ENCODE peak calls at places on chromosomes 12 and 14, in five cellular contexts. S is mucosa of descending colon, Q is HL-60, B is HFFc6, G is endothelial cell. K is an unnamed sample.

GRCh38 chr12:18496156-18496555 is 234.8 kb downstream of the PIK3C2G start:
- DNase-seq in S (peak), Q (no peak), B (no peak), G (no peak), K (peak)

GRCh38 chr12:124369901-124370378 is 75.0 kb downstream of the RFLNA start:
- DNase-seq in S (no peak), Q (no peak), B (no peak), G (no peak), K (no peak)

GRCh38 chr14:78131616-78132015 is 38.6 kb upstream of the NRXN3 start:
- DNase-seq in S (no peak), Q (no peak), B (no peak), G (no peak), K (no peak)

GRCh38 chr12:123289911-123290310 is 18.3 kb upstream of the CDK2AP1 start:
- DNase-seq in S (no peak), Q (no peak), B (no peak), G (no peak), K (no peak)

GRCh38 chr12:47820631-47821345 is 1.1 kb upstream of the HDAC7 start:
- DNase-seq in S (peak), Q (peak), B (peak), G (peak), K (peak)

GRCh38 chr12:93317227-93317626 is 60.5 kb upstream of the NUDT4 start:
- DNase-seq in S (peak), Q (no peak), B (no peak), G (no peak), K (no peak)

GRCh38 chr12:93453633-93454032 is 11.9 kb upstream of the UBE2N start:
- DNase-seq in S (no peak), Q (no peak), B (peak), G (no peak), K (peak)

GRCh38 chr12:17017402-17017801 is 411.4 kb upstream of the LMO3 start:
- DNase-seq in S (no peak), Q (no peak), B (no peak), G (no peak), K (no peak)

GRCh38 chr12:11765421-11765816 is 115.9 kb downstream of the ETV6 start:
- DNase-seq in S (no peak), Q (no peak), B (no peak), G (no peak), K (peak)

GRCh38 chr14:73741876-73742519 is 27.8 kb upstream of the PNMA1 start:
- DNase-seq in S (peak), Q (peak), B (no peak), G (no peak), K (no peak)

GRCh38 chr14:89504602-89505320 is 87.7 kb upstream of the FOXN3 start:
- DNase-seq in S (no peak), Q (peak), B (peak), G (no peak), K (peak)

GRCh38 chr12:28890664-28891063 is 258.4 kb upstream of the FAR2 start:
- DNase-seq in S (no peak), Q (no peak), B (no peak), G (no peak), K (no peak)
- TF ChIP-seq CTCF in S (no peak), Q (no peak), B (no peak), G (no peak), K (no peak)

GRCh38 chr12:50082644-50083043 is 2.5 kb upstream of the SMARCD1 start:
- DNase-seq in S (peak), Q (no peak), B (no peak), G (no peak), K (no peak)
- TF ChIP-seq CTCF in S (no peak), Q (no peak), B (no peak), G (no peak), K (no peak)

GRCh38 chr12:85644508-85644907 is 191.7 kb downstream of the RASSF9 start:
- DNase-seq in S (no peak), Q (no peak), B (no peak), G (no peak), K (no peak)

GRCh38 chr12:85639834-85640233 is 196.4 kb downstream of the RASSF9 start:
- DNase-seq in S (no peak), Q (no peak), B (no peak), G (no peak), K (no peak)

GRCh38 chr12:85642288-85642687 is 193.9 kb downstream of the RASSF9 start:
- DNase-seq in S (no peak), Q (no peak), B (no peak), G (no peak), K (no peak)

GRCh38 chr12:85641796-85642195 is 194.4 kb downstream of the RASSF9 start:
- DNase-seq in S (no peak), Q (no peak), B (no peak), G (no peak), K (peak)

GRCh38 chr12:85642810-85643209 is 193.4 kb downstream of the RASSF9 start:
- DNase-seq in S (peak), Q (no peak), B (peak), G (no peak), K (peak)
- TF ChIP-seq CTCF in S (no peak), Q (no peak), B (peak), G (no peak), K (peak)

GRCh38 chr14:99118046-99118721 is 153.8 kb downstream of the BCL11B start:
- DNase-seq in S (no peak), Q (no peak), B (no peak), G (no peak), K (no peak)
- TF ChIP-seq CTCF in S (no peak), Q (no peak), B (no peak), G (no peak), K (no peak)

GRCh38 chr12:92123780-92124707 is 21.6 kb downstream of the BTG1 start:
- DNase-seq in S (no peak), Q (peak), B (no peak), G (no peak), K (no peak)
- TF ChIP-seq CTCF in S (no peak), Q (no peak), B (no peak), G (no peak), K (no peak)

GRCh38 chr14:104226421-104227385 is 88.3 kb downstream of the KIF26A start:
- DNase-seq in S (no peak), Q (no peak), B (no peak), G (no peak), K (no peak)

GRCh38 chr14:104223810-104224515 is 85.6 kb downstream of the KIF26A start:
- DNase-seq in S (no peak), Q (no peak), B (no peak), G (no peak), K (no peak)

GRCh38 chr14:104222396-104223036 is 84.1 kb downstream of the KIF26A start:
- DNase-seq in S (no peak), Q (no peak), B (no peak), G (no peak), K (no peak)

GRCh38 chr14:104223101-104223809 is 84.9 kb downstream of the KIF26A start:
- DNase-seq in S (peak), Q (no peak), B (no peak), G (peak), K (no peak)

DNA sequence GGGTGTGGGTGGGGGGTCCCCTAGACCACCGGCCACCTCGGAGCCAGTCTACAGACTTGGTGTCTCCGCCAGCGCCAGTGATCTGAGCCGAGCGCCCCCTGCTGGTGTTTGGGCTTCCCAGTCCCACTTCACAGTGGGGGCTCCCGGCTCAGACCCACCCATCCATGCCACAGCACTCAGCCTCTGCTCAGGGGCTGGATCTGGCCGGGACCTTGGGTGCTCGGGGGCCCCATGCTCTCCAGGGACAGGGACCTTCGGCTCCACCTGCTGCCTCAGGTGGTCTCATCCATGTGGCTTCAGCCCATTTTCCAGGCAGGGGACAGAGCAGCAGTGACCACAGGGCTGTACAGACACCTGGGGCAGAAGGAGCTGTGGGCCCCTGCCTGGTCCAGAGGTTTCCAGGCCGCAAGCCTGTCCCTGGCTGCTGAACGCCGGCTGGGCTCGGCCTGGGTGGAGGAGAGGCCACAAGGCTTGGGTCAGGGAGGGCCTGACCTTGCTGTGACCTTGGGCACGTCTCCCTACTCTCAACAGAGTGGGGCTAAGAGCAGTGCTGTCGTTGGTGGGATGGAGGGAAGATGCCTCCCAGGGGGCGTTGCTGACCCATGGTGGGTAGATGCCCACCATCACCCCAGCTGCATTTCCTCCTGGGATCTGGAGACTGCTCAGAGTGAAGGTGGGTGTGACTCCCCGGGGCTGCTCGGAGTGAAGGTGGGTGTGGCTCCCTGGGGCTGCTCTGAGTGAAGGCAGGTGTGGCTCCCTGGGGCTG is 86.3 kb downstream of the KIF26A start:
- DNase-seq in S (peak), Q (no peak), B (no peak), G (peak), K (no peak)
- TF ChIP-seq CTCF in S (peak), Q (no peak), B (peak), G (peak), K (no peak)

K was measured in fibroblast of the aortic adventitia.